ENCODE peak calls at places on chromosomes 7 and 10, in seven cellular contexts. R is type B pancreatic cell, B is HFF-Myc, Q is tibial artery, Y is lower lobe of right lung, M is B cell, O is left ventricle myocardium inferior. X is an unnamed sample.

GRCh38 chr10:6399241-6399701 is 180.8 kb downstream of the PRKCQ start:
- DNase-seq in R (no peak), B (peak; percentile 61), Q (peak; percentile 69), Y (no peak), M (no peak), O (no peak), X (peak; percentile 84)

GRCh38 chr7:117164578-117164977 is 158.3 kb downstream of the WNT2 start:
- DNase-seq in R (no peak), B (no peak), Q (no peak), Y (no peak), M (no peak), O (no peak), X (no peak)

GRCh38 chr7:6147627-6148026 is 116.5 kb downstream of the ANKRD61 start:
- DNase-seq in R (no peak), B (no peak), Q (no peak), Y (no peak), M (no peak), O (no peak), X (no peak)

GRCh38 chr7:47366211-47366610 is 215.7 kb downstream of the TNS3 start:
- DNase-seq in R (no peak), B (no peak), Q (no peak), Y (no peak), M (no peak), O (no peak), X (no peak)

GRCh38 chr7:92988941-92989540 is 128.7 kb downstream of the SAMD9 start:
- DNase-seq in R (no peak), B (peak; percentile 22), Q (no peak), Y (no peak), M (no peak), O (no peak), X (no peak)

GRCh38 chr10:119386666-119387065 is 155.9 kb downstream of the RGS10 start:
- DNase-seq in R (no peak), B (no peak), Q (no peak), Y (no peak), M (no peak), O (no peak), X (no peak)

GRCh38 chr7:158740657-158741293 is 36.2 kb upstream of the NCAPG2 start:
- DNase-seq in R (no peak), B (no peak), Q (no peak), Y (no peak), M (no peak), O (no peak), X (no peak)

GRCh38 chr7:132752431-132752830 is 176.2 kb upstream of the PLXNA4 start:
- DNase-seq in R (no peak), B (no peak), Q (no peak), Y (no peak), M (no peak), O (no peak), X (no peak)

GRCh38 chr7:151133986-151134742 is 33.3 kb downstream of the GBX1 start:
- DNase-seq in R (no peak), B (no peak), Q (no peak), Y (peak; percentile 37), M (no peak), O (peak; percentile 17), X (no peak)

GRCh38 chr7:93678185-93678584 is 103.7 kb upstream of the CALCR start:
- DNase-seq in R (no peak), B (no peak), Q (no peak), Y (no peak), M (no peak), O (no peak), X (no peak)

GRCh38 chr10:23421397-23421796 is 17.5 kb upstream of the OTUD1 start:
- DNase-seq in R (no peak), B (no peak), Q (no peak), Y (no peak), M (no peak), O (no peak), X (no peak)

GRCh38 chr10:30984563-30985328 is 46.9 kb downstream of the ZNF438 start:
- DNase-seq in R (no peak), B (no peak), Q (no peak), Y (no peak), M (no peak), O (no peak), X (no peak)

GRCh38 chr7:29177963-29178612 is 16.5 kb upstream of the CHN2 start:
- DNase-seq in R (no peak), B (no peak), Q (peak; percentile 62), Y (peak; percentile 65), M (no peak), O (peak; percentile 35), X (peak; percentile 86)

GRCh38 chr7:141460781-141461715 is 90.2 kb upstream of the AGK start:
- DNase-seq in R (no peak), B (no peak), Q (no peak), Y (no peak), M (no peak), O (no peak), X (no peak)

GRCh38 chr7:47266131-47266706 is 315.7 kb downstream of the TNS3 start:
- DNase-seq in R (no peak), B (no peak), Q (peak; percentile 48), Y (peak; percentile 48), M (peak; percentile 74), O (peak; percentile 44), X (no peak)

GRCh38 chr10:19811517-19811916 is 4.7 kb upstream of the PLXDC2 start:
- DNase-seq in R (no peak), B (no peak), Q (peak; percentile 62), Y (no peak), M (no peak), O (no peak), X (no peak)

GRCh38 chr10:30974355-30974754 is 57.3 kb downstream of the ZNF438 start:
- DNase-seq in R (no peak), B (no peak), Q (no peak), Y (no peak), M (no peak), O (no peak), X (no peak)

GRCh38 chr10:123013456-123014419 is 4.9 kb downstream of the ACADSB start:
- DNase-seq in R (no peak), B (no peak), Q (no peak), Y (peak; percentile 43), M (no peak), O (no peak), X (no peak)

GRCh38 chr10:7084255-7085005 is 326.4 kb downstream of the SFMBT2 start:
- DNase-seq in R (no peak), B (no peak), Q (no peak), Y (no peak), M (no peak), O (no peak), X (no peak)

GRCh38 chr10:72310241-72310633 is 36.5 kb downstream of the DDIT4 start:
- DNase-seq in R (no peak), B (no peak), Q (no peak), Y (no peak), M (no peak), O (no peak), X (no peak)

GRCh38 chr10:72309290-72310240 is 35.8 kb downstream of the DDIT4 start:
- DNase-seq in R (no peak), B (no peak), Q (no peak), Y (no peak), M (no peak), O (peak; percentile 70), X (no peak)

GRCh38 chr10:72310636-72311035 is 36.9 kb downstream of the DDIT4 start:
- DNase-seq in R (no peak), B (no peak), Q (no peak), Y (no peak), M (no peak), O (no peak), X (no peak)

GRCh38 chr10:72306215-72306760 is 32.6 kb downstream of the DDIT4 start:
- DNase-seq in R (no peak), B (no peak), Q (no peak), Y (no peak), M (no peak), O (no peak), X (no peak)

DNA sequence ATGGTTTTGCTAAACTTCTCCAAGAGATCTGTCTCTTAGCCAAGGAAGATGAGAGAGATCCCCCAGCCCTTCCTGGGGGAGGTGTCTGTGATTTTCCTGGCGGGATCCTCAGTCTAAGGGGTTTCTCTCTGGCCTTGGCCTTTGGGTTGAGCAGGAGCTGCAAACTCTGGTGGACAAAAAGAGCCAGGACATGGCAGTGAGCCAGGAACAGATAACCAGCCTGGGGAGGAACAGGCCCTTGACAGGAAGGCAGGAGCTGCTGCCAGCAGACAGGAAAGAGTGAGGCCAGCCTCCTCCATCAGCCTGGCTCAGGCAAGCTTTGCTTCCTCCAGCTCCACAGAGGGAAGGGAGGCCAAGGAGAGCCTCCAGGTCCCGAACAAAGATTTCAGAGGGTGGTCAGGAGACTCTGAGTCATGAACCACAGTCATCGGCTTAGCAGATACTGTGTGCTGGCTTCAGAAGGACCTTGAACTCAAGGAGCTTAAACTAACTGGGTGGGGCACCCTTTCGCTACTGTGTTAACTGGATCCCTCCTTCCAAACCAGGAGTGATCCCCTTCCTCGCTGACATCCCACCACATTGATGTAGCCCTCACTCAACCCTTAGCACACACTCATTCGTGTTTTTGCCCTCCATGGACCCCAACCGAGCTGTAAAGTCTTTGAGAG is 34.7 kb downstream of the DDIT4 start:
- DNase-seq in R (no peak), B (peak; percentile 38), Q (no peak), Y (no peak), M (no peak), O (no peak), X (peak; percentile 91)
- TF ChIP-seq CTCF in R (no peak), B (no peak), Q (no peak), Y (no peak), M (no peak), O (no peak), X (no peak)

DNA sequence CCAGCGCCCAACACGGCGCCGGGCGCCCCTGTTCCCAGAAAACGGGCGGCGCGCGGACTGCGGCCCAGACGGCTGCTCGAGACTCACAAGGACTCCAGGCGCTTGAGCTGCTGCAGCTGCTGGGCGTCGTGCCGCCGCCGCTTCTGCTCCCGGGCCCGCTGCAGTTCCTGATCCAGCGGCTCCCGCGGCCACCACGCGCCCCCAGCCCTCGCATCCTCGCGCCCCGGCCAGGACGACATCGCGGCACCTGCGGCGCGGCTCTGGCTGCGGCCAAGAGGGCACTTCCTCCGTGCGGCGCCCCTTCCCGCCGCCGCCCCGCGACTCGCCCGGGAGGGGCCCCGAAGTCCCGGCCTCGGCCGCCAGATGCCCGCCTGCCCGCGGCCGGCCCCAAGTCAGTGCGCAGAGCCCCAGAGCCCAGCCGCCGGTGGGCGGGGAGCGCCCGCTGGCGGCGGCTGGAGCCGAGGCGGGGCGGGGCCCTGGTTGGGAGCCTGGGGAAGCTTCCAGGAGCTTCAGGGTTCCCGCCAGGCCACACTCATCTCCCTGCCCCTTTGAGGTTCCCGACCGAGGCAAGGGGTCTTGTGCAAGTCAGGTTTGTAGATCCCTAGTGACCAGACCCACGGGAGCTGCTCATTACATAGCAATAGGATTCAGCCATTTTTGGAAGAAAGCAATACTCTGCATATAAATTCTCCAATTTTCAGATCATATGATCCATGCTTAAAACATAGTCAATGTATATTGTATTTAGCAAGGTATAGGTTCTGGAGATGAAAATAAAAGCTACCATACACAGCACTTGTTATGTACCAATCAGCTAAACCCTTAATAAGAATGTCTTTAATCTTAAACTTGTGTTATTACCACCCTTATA is 14.2 kb upstream of the FKBP9 start:
- DNase-seq in R (peak; percentile 88), B (no peak), Q (peak; percentile 68), Y (peak; percentile 88), M (peak; percentile 82), O (peak; percentile 86), X (peak; percentile 57)
- TF ChIP-seq CTCF in R (peak; percentile 65), B (peak; percentile 46), Q (peak; percentile 47), Y (peak; percentile 63), M (peak; percentile 70), O (peak; percentile 83), X (peak; percentile 69)

GRCh38 chr7:128794020-128794419 is 2.3 kb downstream of the CCDC136 start:
- DNase-seq in R (no peak), B (no peak), Q (no peak), Y (no peak), M (no peak), O (no peak), X (no peak)
- TF ChIP-seq CTCF in R (no peak), B (no peak), Q (no peak), Y (no peak), M (no peak), O (peak; percentile 23), X (no peak)

GRCh38 chr7:82859106-82859850 is 303.4 kb downstream of the PCLO start:
- DNase-seq in R (no peak), B (no peak), Q (no peak), Y (no peak), M (no peak), O (no peak), X (no peak)
- TF ChIP-seq CTCF in R (no peak), B (no peak), Q (no peak), Y (no peak), M (no peak), O (no peak), X (no peak)

X was measured in CD14-positive monocyte.